ENCODE peak calls at places on chromosomes 5 and 9, in four cellular contexts. Q is GM12878, T is HEK293T, B is HCT116. X is an unnamed sample.

GRCh38 chr5:136998864-136999263 is 500.3 kb downstream of the SPOCK1 start:
- DNase-seq in Q (no peak), T (no peak), B (no peak), X (no peak)

GRCh38 chr5:88390007-88390385 is 121.4 kb upstream of the TMEM161B start:
- DNase-seq in B (no peak), T (peak; percentile 12), Q (no peak), X (no peak)

GRCh38 chr9:114460513-114461225 is 44.6 kb downstream of the WHRN start:
- DNase-seq in Q (no peak), B (no peak), T (no peak), X (no peak)

GRCh38 chr9:89305868-89306267 is 5.1 kb upstream of the CKS2 start:
- DNase-seq in T (no peak), B (no peak), Q (no peak), X (no peak)

GRCh38 chr5:89282832-89283510 is 400.0 kb upstream of the MEF2C start:
- DNase-seq in Q (no peak), B (peak; percentile 29), T (no peak), X (no peak)

GRCh38 chr9:73780916-73781315 is 629.3 kb downstream of the ANXA1 start:
- DNase-seq in T (no peak), B (no peak), Q (no peak), X (no peak)

GRCh38 chr5:523658-524441 is 399 bp downstream of the SLC9A3 start:
- DNase-seq in B (no peak), T (no peak), Q (no peak), X (peak; percentile 50)

GRCh38 chr9:118961857-118962256 is 407.4 kb downstream of the BRINP1 start:
- DNase-seq in Q (no peak), T (no peak), B (no peak), X (no peak)

GRCh38 chr5:178785999-178786398 is 55.5 kb upstream of the ZNF354A start:
- DNase-seq in Q (no peak), T (no peak), B (no peak), X (no peak)

GRCh38 chr5:115831163-115831768 is 10.1 kb downstream of the ATG12 start:
- DNase-seq in T (peak; percentile 40), Q (no peak), B (no peak), X (no peak)

GRCh38 chr5:145968970-145969713 is 32.8 kb downstream of the SH3RF2 start:
- DNase-seq in Q (no peak), T (no peak), B (no peak), X (no peak)

GRCh38 chr9:113176748-113177147 is 25.9 kb downstream of the SLC31A2 start:
- DNase-seq in Q (no peak), B (no peak), T (no peak), X (no peak)

GRCh38 chr9:27572036-27572435 is 1.2 kb downstream of the C9orf72 start:
- DNase-seq in T (no peak), Q (no peak), B (no peak), X (no peak)

GRCh38 chr9:124964056-124964455 is 23.2 kb upstream of the GOLGA1 start:
- DNase-seq in T (no peak), B (no peak), Q (no peak), X (no peak)

GRCh38 chr9:94875300-94876063 is 149.0 kb downstream of the AOPEP start:
- DNase-seq in Q (peak; percentile 52), T (no peak), B (no peak), X (no peak)

GRCh38 chr5:135034186-135034962 is at the start of gene PITX1:
- DNase-seq in Q (no peak), T (peak; percentile 77), B (peak; percentile 33), X (peak; percentile 65)

GRCh38 chr5:63928451-63928850 is 33.8 kb downstream of the HTR1A start:
- DNase-seq in Q (no peak), B (no peak), T (no peak), X (no peak)

GRCh38 chr9:123339666-123340414 is 16.2 kb upstream of the CRB2 start:
- DNase-seq in Q (peak; percentile 78), T (no peak), B (no peak), X (no peak)

GRCh38 chr5:128782446-128782845 is 182.8 kb upstream of the SLC27A6 start:
- DNase-seq in Q (no peak), T (no peak), B (peak; percentile 12), X (no peak)

GRCh38 chr9:124248066-124248465 is 9.7 kb upstream of the NEK6 start:
- DNase-seq in B (no peak), T (no peak), Q (no peak), X (no peak)

GRCh38 chr9:121607434-121608248 is 43.8 kb upstream of the DAB2IP start:
- DNase-seq in Q (no peak), B (peak; percentile 24), T (no peak), X (no peak)

GRCh38 chr9:69885474-69885929 is 64.9 kb downstream of the CFAP95 start:
- DNase-seq in Q (no peak), B (no peak), T (no peak), X (no peak)

GRCh38 chr9:100515578-100516494 is 42.9 kb downstream of the TMEFF1 start:
- DNase-seq in T (no peak), Q (no peak), B (no peak), X (no peak)

GRCh38 chr5:89299998-89300397 is 417.0 kb upstream of the MEF2C start:
- DNase-seq in Q (no peak), B (no peak), T (no peak), X (no peak)

GRCh38 chr5:75054110-75054930 is 2.0 kb upstream of the GCNT4 start:
- DNase-seq in B (no peak), Q (no peak), T (no peak), X (peak; percentile 69)

GRCh38 chr5:89372176-89372575 is 489.2 kb upstream of the MEF2C start:
- DNase-seq in Q (no peak), T (no peak), B (no peak), X (no peak)

DNA sequence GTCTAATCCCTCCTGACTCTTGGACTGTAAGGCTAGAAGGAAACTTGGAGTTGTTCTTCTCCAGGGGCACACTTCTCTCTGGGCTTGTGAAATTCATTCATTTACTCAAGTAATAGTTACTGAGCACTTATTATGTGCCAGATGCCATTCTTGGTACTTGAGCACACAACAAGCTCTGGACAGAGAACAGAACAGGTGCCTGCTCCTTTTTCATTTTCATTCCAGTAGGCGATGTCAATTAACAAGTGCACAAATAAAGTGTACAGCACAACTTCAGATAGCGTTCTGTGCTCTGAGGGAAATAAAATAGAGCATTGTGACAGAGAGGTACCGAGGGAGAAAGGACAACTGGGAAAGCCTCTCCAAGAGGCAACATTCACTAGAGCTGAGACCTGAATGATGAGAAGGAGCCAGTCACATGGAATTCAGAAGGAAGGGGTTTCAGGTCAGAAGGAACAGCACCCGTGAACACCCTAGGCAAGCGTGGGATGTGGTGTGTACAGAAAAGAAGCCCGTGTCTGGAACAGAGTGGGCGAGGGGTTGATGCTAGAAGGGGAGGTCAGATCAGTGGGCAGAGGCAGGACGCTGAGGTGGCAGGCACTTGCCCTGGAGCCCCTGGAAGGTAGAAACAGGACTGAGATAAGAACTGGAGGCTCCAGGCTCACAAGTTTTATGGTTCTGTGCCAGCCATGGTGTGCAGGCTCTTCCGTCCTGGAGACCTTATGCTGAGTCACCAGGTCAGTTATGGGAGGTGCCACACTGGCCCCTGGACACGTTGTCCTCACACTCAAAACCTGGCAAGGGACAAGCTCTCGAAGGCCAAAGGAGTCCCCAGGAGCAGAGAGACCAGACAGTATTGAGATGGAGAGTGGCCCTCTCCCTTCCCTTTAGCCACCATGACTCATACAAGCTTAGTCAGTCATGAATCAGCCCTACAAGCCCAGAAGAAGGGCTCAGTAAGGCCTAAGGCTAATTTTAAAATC is 7.2 kb upstream of the ABLIM3 start:
- DNase-seq in T (no peak), Q (no peak), B (peak; percentile 89), X (no peak)
- TF ChIP-seq SP1 in T (no peak), Q (no peak), B (no peak), X (no peak)

GRCh38 chr9:85040141-85040540 is 370.6 kb downstream of the NTRK2 start:
- DNase-seq in Q (no peak), T (no peak), B (no peak), X (no peak)

GRCh38 chr9:85038061-85038460 is 368.5 kb downstream of the NTRK2 start:
- DNase-seq in T (no peak), B (no peak), Q (no peak), X (no peak)

GRCh38 chr9:85036503-85036902 is 367.0 kb downstream of the NTRK2 start:
- DNase-seq in T (no peak), Q (no peak), B (no peak), X (no peak)

GRCh38 chr9:85040806-85041575 is 371.5 kb downstream of the NTRK2 start:
- DNase-seq in B (no peak), Q (no peak), T (no peak), X (no peak)

GRCh38 chr9:85038824-85039540 is 369.5 kb downstream of the NTRK2 start:
- DNase-seq in T (no peak), Q (no peak), B (no peak), X (no peak)
- TF ChIP-seq SP1 in T (no peak), Q (no peak), B (no peak), X (no peak)

GRCh38 chr5:33592245-33592644 is 151.5 kb downstream of the TARS1 start:
- DNase-seq in T (no peak), Q (no peak), B (no peak), X (no peak)

GRCh38 chr5:33583332-33583731 is 142.6 kb downstream of the TARS1 start:
- DNase-seq in Q (no peak), B (no peak), T (no peak), X (no peak)

GRCh38 chr5:33594006-33594405 is 153.2 kb downstream of the TARS1 start:
- DNase-seq in Q (no peak), T (no peak), B (no peak), X (no peak)

GRCh38 chr5:33588654-33589372 is 148.0 kb downstream of the TARS1 start:
- DNase-seq in B (peak; percentile 47), T (peak; percentile 40), Q (no peak), X (peak; percentile 83)
- TF ChIP-seq SP1 in B (no peak), T (no peak), Q (no peak), X (no peak)

GRCh38 chr5:72374844-72375243 is 54.7 kb downstream of the PTCD2 start:
- DNase-seq in T (no peak), Q (no peak), B (no peak), X (no peak)
- TF ChIP-seq SP1 in T (no peak), Q (no peak), B (no peak), X (no peak)

DNA sequence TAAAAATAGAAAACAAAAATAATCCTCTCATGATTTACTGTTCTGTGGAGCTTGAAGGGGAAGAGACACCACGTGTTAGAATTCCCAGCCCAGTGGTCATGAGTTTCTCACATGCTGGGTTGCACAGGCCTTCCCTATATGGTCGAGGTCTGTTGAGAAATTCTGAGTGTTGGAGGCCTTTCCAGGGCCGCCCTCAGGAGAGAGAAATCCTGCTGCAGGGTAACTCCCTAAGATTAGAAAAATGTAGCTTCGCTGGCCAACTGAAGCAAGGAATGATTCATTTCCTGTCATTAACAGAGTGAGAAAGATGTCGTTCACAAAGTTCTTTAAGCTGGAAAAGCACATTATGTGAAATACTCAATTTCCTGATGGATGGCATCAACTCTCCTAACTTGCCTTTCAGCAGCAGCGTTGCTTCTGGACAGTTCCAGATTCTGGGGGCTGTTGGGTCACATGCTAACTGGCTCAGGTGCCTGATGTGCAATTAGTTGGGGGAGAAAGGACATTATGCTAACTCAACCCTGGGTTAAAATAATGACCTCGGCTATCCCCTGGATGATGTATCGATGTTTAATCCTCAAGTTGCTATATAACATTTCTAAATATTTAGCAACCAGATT is 104.8 kb upstream of the CD180 start:
- DNase-seq in B (no peak), T (no peak), Q (no peak), X (no peak)
- TF ChIP-seq SP1 in B (no peak), T (no peak), Q (no peak), X (no peak)

X was measured in WTC11.